ENCODE peak calls at places on chromosomes 7 and 10, in ten cellular contexts. A is dorsolateral prefrontal cortex, Z is GM13976, H is HFF-Myc, E is left lung, S is cardiac muscle cell, R is brain microvascular endothelial cell, L is B cell, U is WTC11, B is GM10248. D is an unnamed sample.

GRCh38 chr7:76293407-76293901 is 9.0 kb upstream of the HSPB1 start:
- DNase-seq in A (no peak), Z (no peak), H (no peak), E (no peak), S (no peak), R (no peak), L (no peak), U (no peak), B (no peak), D (no peak)

GRCh38 chr7:121882731-121883130 is 9.8 kb downstream of the PTPRZ1 start:
- DNase-seq in A (no peak), Z (no peak), H (no peak), E (no peak), S (no peak), R (no peak), L (no peak), U (no peak), B (no peak), D (no peak)

GRCh38 chr7:123633553-123633952 is 22.1 kb upstream of the LMOD2 start:
- DNase-seq in A (no peak), Z (no peak), H (peak; percentile 77), E (no peak), S (no peak), R (peak; percentile 77), L (no peak), U (no peak), B (no peak), D (no peak)

GRCh38 chr10:88152720-88153119 is 289.3 kb downstream of the PTEN start:
- DNase-seq in A (no peak), Z (peak; percentile 56), H (peak; percentile 100), E (no peak), S (no peak), R (peak; percentile 90), L (no peak), U (no peak), B (peak; percentile 63), D (no peak)

GRCh38 chr10:95693331-95693667 is 428 bp downstream of the TCTN3 start:
- DNase-seq in A (no peak), Z (no peak), H (no peak), E (no peak), S (peak; percentile 1), R (no peak), L (no peak), U (no peak), B (no peak), D (no peak)

GRCh38 chr7:15686209-15686956 is at the start of gene MEOX2:
- DNase-seq in A (no peak), Z (peak; percentile 8), H (peak; percentile 86), E (peak; percentile 83), S (peak; percentile 75), R (peak; percentile 29), L (no peak), U (peak; percentile 43), B (peak; percentile 9), D (peak; percentile 68)

GRCh38 chr10:56871160-56871668 is 510.2 kb upstream of the ZWINT start:
- DNase-seq in A (no peak), Z (no peak), H (no peak), E (no peak), S (no peak), R (no peak), L (no peak), U (no peak), B (no peak), D (no peak)

GRCh38 chr7:30074422-30075030 is 46.3 kb downstream of the PLEKHA8 start:
- DNase-seq in A (no peak), Z (no peak), H (no peak), E (no peak), S (peak; percentile 45), R (no peak), L (no peak), U (no peak), B (no peak), D (no peak)

GRCh38 chr7:27203964-27204594 is 4.2 kb upstream of the HOXA13 start:
- DNase-seq in A (no peak), Z (no peak), H (no peak), E (no peak), S (no peak), R (no peak), L (no peak), U (no peak), B (no peak), D (no peak)

GRCh38 chr7:1377111-1377909 is 82.0 kb downstream of the MICALL2 start:
- DNase-seq in A (no peak), Z (no peak), H (no peak), E (peak; percentile 55), S (no peak), R (no peak), L (no peak), U (no peak), B (no peak), D (no peak)

GRCh38 chr7:135573541-135573940 is 15.8 kb downstream of the NUP205 start:
- DNase-seq in A (no peak), Z (no peak), H (no peak), E (no peak), S (no peak), R (no peak), L (no peak), U (no peak), B (no peak), D (no peak)

GRCh38 chr10:44258019-44258418 is 126.9 kb downstream of the CXCL12 start:
- DNase-seq in A (no peak), Z (no peak), H (no peak), E (no peak), S (no peak), R (no peak), L (no peak), U (no peak), B (no peak), D (no peak)

GRCh38 chr7:6446977-6447588 is 671 bp downstream of the DAGLB start:
- DNase-seq in A (peak; percentile 64), Z (peak; percentile 56), H (peak; percentile 77), E (peak; percentile 90), S (peak; percentile 62), R (peak; percentile 91), L (peak; percentile 49), U (peak; percentile 70), B (peak; percentile 45), D (peak; percentile 23)
- TF ChIP-seq CTCF in A (no peak), Z (no peak), H (no peak), E (no peak), S (no peak), R (no peak), L (no peak), U (no peak), B (no peak), D (no peak)

DNA sequence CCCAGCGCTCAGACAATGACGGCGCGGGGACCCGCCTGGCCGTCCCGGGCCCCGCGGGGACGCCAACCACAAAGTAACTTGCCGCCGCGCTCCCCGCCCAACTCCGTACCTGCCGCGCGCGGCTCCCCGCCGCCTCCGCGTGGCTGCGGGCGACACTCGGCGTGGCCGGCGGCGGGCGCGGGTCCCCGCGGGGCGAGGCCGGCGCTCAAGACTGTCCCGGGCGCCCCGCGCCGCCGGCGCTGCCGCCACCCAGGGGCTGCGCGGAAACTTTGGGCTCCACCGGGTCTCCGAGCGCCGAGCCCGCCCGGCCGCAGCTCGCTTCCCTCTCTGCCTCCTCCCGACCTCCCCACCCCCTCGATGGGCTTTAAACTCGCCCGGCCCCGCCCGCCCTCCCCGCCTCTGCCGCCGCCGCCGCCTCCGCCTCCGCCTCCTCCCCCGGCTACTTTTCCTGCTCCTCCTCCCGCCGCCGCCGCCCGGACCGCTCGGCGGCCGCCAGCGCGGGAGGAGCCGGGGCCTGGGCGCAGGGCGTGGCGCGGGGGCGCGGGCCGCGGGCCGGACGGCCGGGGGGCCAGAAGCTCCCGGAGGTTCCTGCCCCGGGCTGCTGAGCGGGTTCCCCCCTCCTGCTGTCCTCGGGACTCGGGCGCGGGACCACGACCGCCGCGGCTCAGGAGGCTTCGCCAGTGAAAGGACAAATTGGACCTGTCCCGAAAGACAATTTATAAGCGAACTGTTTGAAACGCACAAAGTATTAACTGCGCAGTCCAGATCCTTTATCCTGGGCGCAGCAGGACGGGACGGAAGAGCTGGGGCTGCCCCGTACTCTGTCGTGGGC is 10.6 kb upstream of the GRB10 start:
- DNase-seq in A (no peak), Z (peak; percentile 34), H (no peak), E (peak; percentile 94), S (peak; percentile 75), R (peak; percentile 45), L (no peak), U (peak; percentile 65), B (no peak), D (peak; percentile 68)
- TF ChIP-seq CTCF in A (no peak), Z (no peak), H (no peak), E (no peak), S (no peak), R (no peak), L (no peak), U (no peak), B (no peak), D (no peak)

GRCh38 chr7:137816696-137817320 is 30.0 kb downstream of the DGKI start:
- DNase-seq in A (no peak), Z (no peak), H (no peak), E (no peak), S (no peak), R (no peak), L (no peak), U (peak; percentile 16), B (no peak), D (no peak)
- TF ChIP-seq CTCF in A (peak; percentile 54), Z (peak; percentile 40), H (peak; percentile 15), E (no peak), S (peak; percentile 34), R (peak; percentile 26), L (no peak), U (no peak), B (peak; percentile 23), D (no peak)

GRCh38 chr10:17617031-17617911 is at the start of gene HACD1:
- DNase-seq in A (peak; percentile 58), Z (peak; percentile 73), H (no peak), E (peak; percentile 93), S (peak; percentile 92), R (peak; percentile 39), L (no peak), U (peak; percentile 78), B (peak; percentile 62), D (peak; percentile 87)
- TF ChIP-seq CTCF in A (peak; percentile 58), Z (no peak), H (no peak), E (no peak), S (peak; percentile 23), R (peak; percentile 41), L (no peak), U (no peak), B (peak; percentile 22), D (no peak)

D was measured in nephron progenitor cell.